ENCODE peak calls at places on chromosomes 13 and 19, in five cellular contexts. J, P, X, F and K are unnamed samples.

GRCh38 chr13:51064753-51065152 is 46.3 kb downstream of the C13orf42 start:
- DNase-seq in J (no peak), P (no peak), X (no peak), F (no peak), K (no peak)

GRCh38 chr19:48064509-48064908 is 20.6 kb upstream of the CABP5 start:
- DNase-seq in J (no peak), P (no peak), X (no peak), F (no peak), K (no peak)

GRCh38 chr19:50654882-50655281 is 5.6 kb downstream of the C19orf81 start:
- DNase-seq in J (no peak), P (no peak), X (no peak), F (peak; percentile 52), K (no peak)

GRCh38 chr19:44729516-44730033 is 18.9 kb upstream of the BCL3 start:
- DNase-seq in J (no peak), P (no peak), X (no peak), F (no peak), K (no peak)

GRCh38 chr13:101655435-101655834 is 203.0 kb downstream of the ITGBL1 start:
- DNase-seq in J (no peak), P (no peak), X (no peak), F (no peak), K (no peak)

GRCh38 chr19:13463296-13463695 is 43.0 kb downstream of the CACNA1A start:
- DNase-seq in J (no peak), P (no peak), X (no peak), F (peak; percentile 22), K (peak; percentile 81)

GRCh38 chr13:114067886-114068722 is 64.3 kb downstream of the RASA3 start:
- DNase-seq in J (peak; percentile 44), P (peak; percentile 54), X (no peak), F (no peak), K (no peak)

GRCh38 chr19:44741258-44741731 is 7.2 kb upstream of the BCL3 start:
- DNase-seq in J (no peak), P (no peak), X (no peak), F (no peak), K (no peak)

GRCh38 chr13:91280806-91281205 is 66.7 kb upstream of the MIR17HG start:
- DNase-seq in J (no peak), P (no peak), X (no peak), F (no peak), K (no peak)

GRCh38 chr13:36639610-36640009 is 34.2 kb upstream of the SERTM1 start:
- DNase-seq in J (no peak), P (no peak), X (no peak), F (no peak), K (no peak)

GRCh38 chr19:2034729-2035589 is 16.1 kb downstream of the MKNK2 start:
- DNase-seq in J (peak; percentile 87), P (peak; percentile 78), X (peak; percentile 64), F (peak; percentile 46), K (peak; percentile 71)

GRCh38 chr13:26074706-26075105 is 22.9 kb upstream of the SHISA2 start:
- DNase-seq in J (no peak), P (no peak), X (no peak), F (peak; percentile 13), K (no peak)

GRCh38 chr13:57631607-57632275 is at the start of gene PCDH17:
- DNase-seq in J (peak; percentile 34), P (peak; percentile 37), X (no peak), F (peak; percentile 64), K (peak; percentile 70)

GRCh38 chr13:108096301-108096700 is 119.0 kb downstream of the LIG4 start:
- DNase-seq in J (no peak), P (no peak), X (no peak), F (no peak), K (no peak)

GRCh38 chr13:82654851-82655517 is 1227.3 kb downstream of the SLITRK1 start:
- DNase-seq in J (peak; percentile 29), P (peak; percentile 86), X (no peak), F (no peak), K (no peak)

GRCh38 chr19:8224394-8225145 is 15.4 kb downstream of the CERS4 start:
- DNase-seq in J (no peak), P (no peak), X (no peak), F (no peak), K (no peak)

GRCh38 chr13:98313938-98314292 is 136.8 kb upstream of the RNF113B start:
- DNase-seq in J (peak; percentile 90), P (no peak), X (no peak), F (no peak), K (no peak)

GRCh38 chr19:43905897-43906296 is 29.2 kb downstream of the ZNF45 start:
- DNase-seq in J (no peak), P (no peak), X (no peak), F (no peak), K (no peak)

GRCh38 chr13:90447034-90447734 is 900.3 kb upstream of the MIR17HG start:
- DNase-seq in J (no peak), P (no peak), X (no peak), F (no peak), K (no peak)

GRCh38 chr19:50702870-50703829 is 16.5 kb downstream of the SHANK1 start:
- DNase-seq in J (peak; percentile 63), P (peak; percentile 69), X (no peak), F (no peak), K (no peak)

DNA sequence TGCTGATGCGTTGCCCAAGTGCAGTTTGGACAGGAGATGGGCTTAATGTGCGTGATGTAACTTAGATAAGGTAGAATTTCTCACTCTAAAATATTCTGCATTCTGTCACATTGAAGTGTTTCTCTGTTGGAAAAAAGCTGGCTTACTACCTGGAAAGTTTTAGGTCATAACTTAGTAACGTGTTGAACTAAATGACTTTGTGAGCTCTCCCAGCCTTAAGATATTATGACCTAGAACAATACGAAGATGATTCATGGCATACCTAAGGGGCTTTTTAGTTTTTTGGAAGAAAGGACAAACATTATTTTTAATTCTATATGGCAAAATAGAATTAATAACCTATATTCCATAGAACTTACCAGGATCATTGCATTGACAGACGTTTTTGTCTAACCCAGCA is 9.1 kb downstream of the UFM1 start:
- DNase-seq in J (no peak), P (no peak), X (no peak), F (no peak), K (no peak)
- H3K9me3 ChIP-seq in J (no peaks in the 10 kb centered on the region), P (no peaks in the 10 kb centered on the region), X (no peaks in the 10 kb centered on the region), F (no peaks in the 10 kb centered on the region), K (no peaks in the 10 kb centered on the region)

GRCh38 chr19:41328157-41328817 is 18.3 kb downstream of the CCDC97 start:
- DNase-seq in J (no peak), P (no peak), X (no peak), F (no peak), K (no peak)

GRCh38 chr19:41325947-41326706 is 16.2 kb downstream of the CCDC97 start:
- DNase-seq in J (no peak), P (no peak), X (no peak), F (peak; percentile 58), K (no peak)

GRCh38 chr19:41327076-41327475 is 17.1 kb downstream of the CCDC97 start:
- DNase-seq in J (no peak), P (no peak), X (no peak), F (no peak), K (no peak)

GRCh38 chr19:41328818-41329220 is 18.8 kb downstream of the CCDC97 start:
- DNase-seq in J (no peak), P (peak; percentile 73), X (no peak), F (no peak), K (no peak)

DNA sequence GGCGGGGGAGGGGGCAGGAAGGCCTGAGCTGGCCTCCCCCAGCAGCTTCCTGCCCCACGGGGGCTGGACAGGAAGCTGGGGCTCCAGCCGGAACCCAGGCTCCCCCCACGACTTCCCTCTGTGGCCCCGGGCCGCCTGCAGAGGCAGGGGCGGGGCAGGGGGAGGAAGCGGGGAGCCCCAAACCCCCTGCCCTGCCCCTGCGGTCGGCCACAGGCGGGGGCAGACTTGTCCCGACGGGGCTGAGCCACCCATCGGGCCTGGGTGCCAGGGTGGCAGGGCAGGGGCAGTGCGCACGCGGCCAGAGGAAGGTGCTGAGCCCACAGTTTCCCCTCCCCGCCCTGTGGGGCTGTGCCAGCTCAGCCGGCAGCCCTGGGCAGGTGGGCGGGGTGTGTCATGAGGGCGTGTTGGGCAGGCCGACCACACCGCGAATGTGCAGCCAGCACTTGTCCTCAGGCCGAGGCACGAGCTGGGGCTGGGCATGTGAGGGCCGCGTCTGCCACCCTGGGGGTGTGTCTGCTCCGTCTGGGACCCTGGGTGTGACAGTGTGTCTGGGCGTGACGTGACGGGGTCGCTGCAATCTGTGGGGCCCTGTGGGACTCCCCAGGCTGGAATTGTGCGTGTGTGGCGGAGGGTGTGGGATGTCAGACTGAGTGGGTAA is 17.7 kb downstream of the CCDC97 start:
- DNase-seq in J (peak; percentile 90), P (peak; percentile 85), X (peak; percentile 97), F (no peak), K (no peak)
- H3K4me3 ChIP-seq in J (peak overlapping the region; percentile 21), P (no peak overlapping the region), X (peak overlapping the region; percentile 16), F (no peak overlapping the region), K (no peak overlapping the region)

DNA sequence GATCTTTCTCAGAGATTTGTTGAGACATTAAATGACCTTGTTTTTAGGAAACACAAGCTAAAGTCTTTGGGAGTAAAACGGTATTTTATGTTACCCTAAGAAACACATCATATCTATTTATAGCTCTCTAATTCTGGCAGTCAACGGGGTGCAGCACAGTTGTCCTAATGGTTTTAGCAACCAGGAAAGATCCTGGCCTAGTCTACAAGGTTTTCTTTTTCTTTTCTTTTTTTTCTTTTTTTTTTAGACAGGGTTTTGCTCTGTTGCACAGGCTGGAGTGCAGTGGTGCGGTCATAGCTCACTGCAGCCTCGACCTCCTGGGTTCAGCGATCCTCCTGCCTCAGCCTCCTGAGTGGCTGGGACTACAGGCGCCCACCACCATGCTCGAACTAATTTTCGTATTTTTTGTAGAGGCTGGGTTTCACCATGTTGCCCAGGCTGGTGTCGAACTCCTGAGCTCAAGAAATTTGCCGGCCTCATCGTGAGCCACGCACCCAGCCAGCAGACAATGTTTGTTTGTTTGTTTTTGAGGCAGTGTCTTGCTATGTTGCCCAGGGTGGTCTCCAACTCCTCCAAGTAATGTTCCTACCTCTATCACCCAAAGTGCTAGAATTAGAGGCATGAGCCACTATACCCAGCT is 759 bp upstream of the COX7A1 start:
- DNase-seq in J (no peak), P (peak; percentile 26), X (no peak), F (no peak), K (no peak)
- H3K4me1 ChIP-seq in J (no peaks in the 10 kb centered on the region), P (no peaks in the 10 kb centered on the region), X (no peaks in the 10 kb centered on the region), F (no peaks in the 10 kb centered on the region), K (peaks cover 4% of the 10 kb centered on the region)

GRCh38 chr19:15595069-15595468 is 19.9 kb upstream of the CYP4F8 start:
- DNase-seq in J (no peak), P (no peak), X (no peak), F (no peak), K (no peak)
- H3K9me3 ChIP-seq in J (no peaks in the 10 kb centered on the region), P (peaks cover 2% of the 10 kb centered on the region), X (no peaks in the 10 kb centered on the region), F (no peaks in the 10 kb centered on the region), K (peaks cover 6% of the 10 kb centered on the region)

GRCh38 chr19:55075366-55075998 is at the start of gene EPS8L1:
- DNase-seq in J (peak; percentile 86), P (no peak), X (no peak), F (peak; percentile 91), K (no peak)
- H3K4me3 ChIP-seq in J (no peak within 1 kb of the TSS), P (no peak within 1 kb of the TSS), X (no peak within 1 kb of the TSS), F (no peak within 1 kb of the TSS), K (no peak within 1 kb of the TSS)

GRCh38 chr19:17078920-17079709 is 3.5 kb downstream of the MYO9B start:
- DNase-seq in J (no peak), P (peak; percentile 70), X (no peak), F (no peak), K (peak; percentile 51)
- H3K4me1 ChIP-seq in J (peaks cover 15% of the 10 kb centered on the region), P (peaks cover 3% of the 10 kb centered on the region), X (peaks cover 32% of the 10 kb centered on the region), F (peaks cover 15% of the 10 kb centered on the region), K (peaks cover 24% of the 10 kb centered on the region)